ENCODE peak calls at places on chromosome 3, in nine cellular contexts. I is neural crest cell, Z is GM13977, N is K562, X is stomach, M is T-helper 1 cell, E is HS-5, W is left lung, R is AG04450. G is an unnamed sample.

GRCh38 chr3:29137601-29138000 is 143.3 kb upstream of the RBMS3 start:
- DNase-seq in R (no peak), E (no peak), Z (no peak), I (no peak), X (no peak), N (no peak), M (no peak), W (no peak), G (no peak)

GRCh38 chr3:65877160-65877559 is 161.6 kb downstream of the MAGI1 start:
- DNase-seq in N (no peak), E (no peak), Z (no peak), R (no peak), I (no peak), X (no peak), M (no peak), W (no peak), G (no peak)

GRCh38 chr3:187243933-187244564 is 46.8 kb downstream of the RTP1 start:
- DNase-seq in W (no peak), X (no peak), N (no peak), I (no peak), R (no peak), Z (no peak), M (no peak), E (no peak), G (no peak)

GRCh38 chr3:109643590-109643989 is 306.2 kb upstream of the DPPA4 start:
- DNase-seq in R (no peak), M (no peak), X (no peak), Z (no peak), E (peak), N (no peak), I (no peak), W (no peak), G (no peak)

GRCh38 chr3:159619341-159619885 is 369.2 kb upstream of the IL12A start:
- DNase-seq in N (no peak), W (no peak), R (no peak), X (no peak), I (no peak), M (no peak), E (no peak), Z (no peak), G (no peak)

GRCh38 chr3:60622349-60622748 is 628.9 kb downstream of the FHIT start:
- DNase-seq in Z (no peak), N (no peak), I (no peak), W (no peak), M (no peak), X (no peak), R (no peak), E (no peak), G (no peak)

GRCh38 chr3:184175506-184175905 is 851 bp downstream of the AP2M1 start:
- DNase-seq in N (no peak), I (no peak), W (no peak), X (no peak), M (no peak), R (no peak), E (no peak), Z (no peak), G (no peak)

GRCh38 chr3:98972155-98972554 is 70.7 kb upstream of the DCBLD2 start:
- DNase-seq in W (no peak), M (no peak), R (peak), E (peak), Z (no peak), N (no peak), X (no peak), I (no peak), G (no peak)

GRCh38 chr3:43674345-43675085 is 16.2 kb upstream of the ABHD5 start:
- DNase-seq in N (no peak), R (no peak), W (no peak), I (no peak), X (no peak), E (no peak), M (no peak), Z (no peak), G (no peak)

GRCh38 chr3:58521917-58522680 is 14.9 kb downstream of the ACOX2 start:
- DNase-seq in X (no peak), E (no peak), M (no peak), Z (no peak), I (no peak), N (no peak), R (no peak), W (no peak), G (no peak)

GRCh38 chr3:141686477-141687280 is 51.4 kb upstream of the RNF7 start:
- DNase-seq in X (peak), Z (no peak), W (peak), M (no peak), R (no peak), N (peak), I (no peak), E (peak), G (peak)

GRCh38 chr3:126152931-126153694 is 27.3 kb downstream of the ALDH1L1 start:
- DNase-seq in M (no peak), N (no peak), E (no peak), Z (no peak), W (no peak), X (no peak), R (no peak), I (no peak), G (no peak)

GRCh38 chr3:26621176-26621575 is 1.4 kb upstream of the LRRC3B start:
- DNase-seq in I (no peak), N (no peak), E (no peak), M (no peak), X (no peak), Z (no peak), W (no peak), R (no peak), G (no peak)

GRCh38 chr3:46812237-46812791 is 50.9 kb downstream of the MYL3 start:
- DNase-seq in I (peak), X (peak), W (peak), N (peak), Z (peak), E (peak), R (no peak), M (peak), G (peak)

GRCh38 chr3:67245545-67245944 is 247.4 kb downstream of the KBTBD8 start:
- DNase-seq in R (no peak), Z (no peak), I (no peak), X (no peak), E (no peak), M (no peak), W (no peak), N (no peak), G (no peak)

GRCh38 chr3:71873093-71873611 is 88.2 kb upstream of the PROK2 start:
- DNase-seq in N (no peak), M (no peak), X (no peak), W (no peak), I (no peak), E (no peak), R (no peak), Z (no peak), G (no peak)

GRCh38 chr3:186381424-186382216 is 19.6 kb upstream of the DGKG start:
- DNase-seq in M (no peak), W (no peak), X (no peak), E (no peak), N (no peak), Z (no peak), I (no peak), R (no peak), G (no peak)

GRCh38 chr3:171183042-171183441 is 156.5 kb upstream of the SLC2A2 start:
- DNase-seq in W (no peak), X (no peak), I (no peak), E (no peak), M (no peak), R (no peak), Z (no peak), N (peak), G (no peak)

GRCh38 chr3:65572175-65572777 is 466.4 kb downstream of the MAGI1 start:
- DNase-seq in E (no peak), X (no peak), I (no peak), W (no peak), R (no peak), N (no peak), Z (no peak), M (no peak), G (no peak)